ENCODE peak calls at places on chromosomes 1 and 21, in eight cellular contexts. One of them, this sample, is unnamed. For H3K27me3, the result is how much of the 10 kb centered on the place peaks cover.

GRCh38 chr1:217713223-217713622 is 82.1 kb downstream of the SPATA17 start:
- DNase-seq in ovary: no peak
- DNase-seq in neuronal stem cell: no peak
- DNase-seq in right lobe of liver: no peak
- DNase-seq in tibial artery: no peak
- DNase-seq in SJSA1: no peak
- DNase-seq in heart right ventricle: no peak
- DNase-seq in Peyer's patch: no peak
- DNase-seq in this sample: no peak

GRCh38 chr1:27301052-27301422 is 20.9 kb upstream of the TMEM222 start:
- DNase-seq in ovary: no peak
- DNase-seq in neuronal stem cell: no peak
- DNase-seq in heart right ventricle: no peak
- DNase-seq in SJSA1: no peak
- DNase-seq in tibial artery: no peak
- DNase-seq in right lobe of liver: no peak
- DNase-seq in Peyer's patch: no peak
- DNase-seq in this sample: no peak

GRCh38 chr1:209266590-209267172 is 316.8 kb upstream of the CAMK1G start:
- DNase-seq in neuronal stem cell: no peak
- DNase-seq in heart right ventricle: no peak
- DNase-seq in right lobe of liver: no peak
- DNase-seq in tibial artery: no peak
- DNase-seq in SJSA1: peak
- DNase-seq in Peyer's patch: no peak
- DNase-seq in ovary: no peak
- DNase-seq in this sample: no peak

GRCh38 chr1:14842891-14843290 is 244.4 kb downstream of the KAZN start:
- DNase-seq in SJSA1: peak
- DNase-seq in right lobe of liver: no peak
- DNase-seq in neuronal stem cell: no peak
- DNase-seq in Peyer's patch: no peak
- DNase-seq in heart right ventricle: no peak
- DNase-seq in ovary: no peak
- DNase-seq in tibial artery: no peak
- DNase-seq in this sample: no peak

GRCh38 chr1:43008425-43009108 is 49.9 kb upstream of the SLC2A1 start:
- DNase-seq in heart right ventricle: no peak
- DNase-seq in ovary: no peak
- DNase-seq in tibial artery: no peak
- DNase-seq in Peyer's patch: no peak
- DNase-seq in right lobe of liver: no peak
- DNase-seq in SJSA1: no peak
- DNase-seq in neuronal stem cell: peak
- DNase-seq in this sample: no peak

GRCh38 chr1:161085165-161085564 is 4.2 kb downstream of the NECTIN4 start:
- DNase-seq in right lobe of liver: no peak
- DNase-seq in Peyer's patch: no peak
- DNase-seq in tibial artery: no peak
- DNase-seq in SJSA1: peak
- DNase-seq in heart right ventricle: no peak
- DNase-seq in ovary: no peak
- DNase-seq in neuronal stem cell: no peak
- DNase-seq in this sample: no peak

GRCh38 chr1:247906504-247907047 is 11.2 kb downstream of the OR2W3 start:
- DNase-seq in SJSA1: peak
- DNase-seq in neuronal stem cell: no peak
- DNase-seq in heart right ventricle: no peak
- DNase-seq in right lobe of liver: no peak
- DNase-seq in Peyer's patch: no peak
- DNase-seq in ovary: no peak
- DNase-seq in tibial artery: no peak
- DNase-seq in this sample: peak

GRCh38 chr1:180787628-180788307 is 124.9 kb upstream of the KIAA1614 start:
- DNase-seq in heart right ventricle: no peak
- DNase-seq in neuronal stem cell: no peak
- DNase-seq in tibial artery: no peak
- DNase-seq in SJSA1: no peak
- DNase-seq in right lobe of liver: no peak
- DNase-seq in ovary: no peak
- DNase-seq in Peyer's patch: no peak
- DNase-seq in this sample: no peak

GRCh38 chr21:44503901-44504399 is 36.0 kb downstream of the KRTAP10-1 start:
- DNase-seq in heart right ventricle: no peak
- DNase-seq in SJSA1: no peak
- DNase-seq in Peyer's patch: no peak
- DNase-seq in tibial artery: no peak
- DNase-seq in ovary: no peak
- DNase-seq in neuronal stem cell: no peak
- DNase-seq in right lobe of liver: no peak
- DNase-seq in this sample: no peak

GRCh38 chr1:68046423-68046822 is 4.0 kb downstream of the DIRAS3 start:
- DNase-seq in right lobe of liver: no peak
- DNase-seq in ovary: no peak
- DNase-seq in heart right ventricle: no peak
- DNase-seq in neuronal stem cell: no peak
- DNase-seq in tibial artery: no peak
- DNase-seq in SJSA1: no peak
- DNase-seq in Peyer's patch: no peak
- DNase-seq in this sample: no peak

GRCh38 chr1:178566187-178566586 is 53.3 kb downstream of the TEX35 start:
- DNase-seq in SJSA1: no peak
- DNase-seq in Peyer's patch: no peak
- DNase-seq in tibial artery: no peak
- DNase-seq in right lobe of liver: no peak
- DNase-seq in heart right ventricle: no peak
- DNase-seq in neuronal stem cell: no peak
- DNase-seq in ovary: no peak
- DNase-seq in this sample: no peak

GRCh38 chr1:21893046-21893805 is 43.9 kb downstream of the HSPG2 start:
- DNase-seq in neuronal stem cell: no peak
- DNase-seq in Peyer's patch: no peak
- DNase-seq in SJSA1: no peak
- DNase-seq in heart right ventricle: no peak
- DNase-seq in right lobe of liver: peak
- DNase-seq in ovary: no peak
- DNase-seq in tibial artery: no peak
- DNase-seq in this sample: no peak

GRCh38 chr1:163050496-163050895 is 18.7 kb upstream of the RGS4 start:
- DNase-seq in Peyer's patch: no peak
- DNase-seq in SJSA1: no peak
- DNase-seq in tibial artery: no peak
- DNase-seq in ovary: no peak
- DNase-seq in heart right ventricle: no peak
- DNase-seq in neuronal stem cell: no peak
- DNase-seq in right lobe of liver: no peak
- DNase-seq in this sample: no peak

GRCh38 chr1:16111771-16112557 is 38.5 kb upstream of the FAM131C start:
- DNase-seq in tibial artery: peak
- DNase-seq in right lobe of liver: no peak
- DNase-seq in SJSA1: peak
- DNase-seq in ovary: peak
- DNase-seq in neuronal stem cell: no peak
- DNase-seq in heart right ventricle: peak
- DNase-seq in Peyer's patch: no peak
- DNase-seq in this sample: no peak

GRCh38 chr1:197915797-197916686 is 1.1 kb upstream of the LHX9 start:
- DNase-seq in right lobe of liver: peak
- DNase-seq in neuronal stem cell: peak
- DNase-seq in tibial artery: peak
- DNase-seq in Peyer's patch: no peak
- DNase-seq in heart right ventricle: peak
- DNase-seq in SJSA1: peak
- DNase-seq in ovary: peak
- DNase-seq in this sample: peak

GRCh38 chr1:119053917-119054316 is 65.8 kb upstream of the TBX15 start:
- DNase-seq in SJSA1: no peak
- DNase-seq in ovary: no peak
- DNase-seq in right lobe of liver: no peak
- DNase-seq in neuronal stem cell: no peak
- DNase-seq in Peyer's patch: no peak
- DNase-seq in tibial artery: no peak
- DNase-seq in heart right ventricle: no peak
- DNase-seq in this sample: no peak

GRCh38 chr1:49297783-49298182 is 521.1 kb upstream of the BEND5 start:
- DNase-seq in ovary: no peak
- DNase-seq in SJSA1: no peak
- DNase-seq in tibial artery: no peak
- DNase-seq in neuronal stem cell: no peak
- DNase-seq in heart right ventricle: no peak
- DNase-seq in right lobe of liver: no peak
- DNase-seq in Peyer's patch: no peak
- DNase-seq in this sample: no peak

GRCh38 chr1:183238071-183238470 is 52.0 kb downstream of the LAMC2 start:
- DNase-seq in ovary: no peak
- DNase-seq in neuronal stem cell: no peak
- DNase-seq in right lobe of liver: no peak
- DNase-seq in heart right ventricle: no peak
- DNase-seq in Peyer's patch: no peak
- DNase-seq in SJSA1: no peak
- DNase-seq in tibial artery: no peak
- DNase-seq in this sample: no peak

GRCh38 chr1:46621930-46622329 is 5.3 kb upstream of the MOB3C start:
- DNase-seq in SJSA1: no peak
- DNase-seq in right lobe of liver: no peak
- DNase-seq in heart right ventricle: no peak
- DNase-seq in Peyer's patch: no peak
- DNase-seq in tibial artery: no peak
- DNase-seq in ovary: no peak
- DNase-seq in neuronal stem cell: no peak
- DNase-seq in this sample: no peak

GRCh38 chr1:29575277-29575676 is 339.0 kb downstream of the PTPRU start:
- DNase-seq in neuronal stem cell: no peak
- DNase-seq in Peyer's patch: no peak
- DNase-seq in ovary: no peak
- DNase-seq in heart right ventricle: peak
- DNase-seq in right lobe of liver: no peak
- DNase-seq in tibial artery: no peak
- DNase-seq in SJSA1: no peak
- DNase-seq in this sample: no peak

GRCh38 chr1:33260435-33260980 is 4.2 kb downstream of the ZNF362 start:
- DNase-seq in Peyer's patch: no peak
- DNase-seq in SJSA1: no peak
- DNase-seq in neuronal stem cell: no peak
- DNase-seq in tibial artery: no peak
- DNase-seq in right lobe of liver: no peak
- DNase-seq in heart right ventricle: no peak
- DNase-seq in ovary: no peak
- DNase-seq in this sample: no peak

GRCh38 chr21:42238185-42238934 is 19.4 kb downstream of the ABCG1 start:
- DNase-seq in Peyer's patch: no peak
- DNase-seq in SJSA1: no peak
- DNase-seq in heart right ventricle: no peak
- DNase-seq in right lobe of liver: no peak
- DNase-seq in ovary: no peak
- DNase-seq in tibial artery: no peak
- DNase-seq in neuronal stem cell: no peak
- DNase-seq in this sample: peak

GRCh38 chr1:155218854-155219591 is 10.5 kb downstream of the MTX1 start:
- DNase-seq in tibial artery: peak
- DNase-seq in ovary: peak
- DNase-seq in right lobe of liver: no peak
- DNase-seq in Peyer's patch: peak
- DNase-seq in SJSA1: no peak
- DNase-seq in neuronal stem cell: no peak
- DNase-seq in heart right ventricle: peak
- DNase-seq in this sample: peak
- H3K4me3 ChIP-seq in tibial artery: peak
- H3K4me3 ChIP-seq in ovary: no peak
- H3K4me3 ChIP-seq in right lobe of liver: no peak
- H3K4me3 ChIP-seq in Peyer's patch: no peak
- H3K4me3 ChIP-seq in SJSA1: no peak
- H3K4me3 ChIP-seq in neuronal stem cell: no peak
- H3K4me3 ChIP-seq in heart right ventricle: no peak
- H3K4me3 ChIP-seq in this sample: no peak

DNA sequence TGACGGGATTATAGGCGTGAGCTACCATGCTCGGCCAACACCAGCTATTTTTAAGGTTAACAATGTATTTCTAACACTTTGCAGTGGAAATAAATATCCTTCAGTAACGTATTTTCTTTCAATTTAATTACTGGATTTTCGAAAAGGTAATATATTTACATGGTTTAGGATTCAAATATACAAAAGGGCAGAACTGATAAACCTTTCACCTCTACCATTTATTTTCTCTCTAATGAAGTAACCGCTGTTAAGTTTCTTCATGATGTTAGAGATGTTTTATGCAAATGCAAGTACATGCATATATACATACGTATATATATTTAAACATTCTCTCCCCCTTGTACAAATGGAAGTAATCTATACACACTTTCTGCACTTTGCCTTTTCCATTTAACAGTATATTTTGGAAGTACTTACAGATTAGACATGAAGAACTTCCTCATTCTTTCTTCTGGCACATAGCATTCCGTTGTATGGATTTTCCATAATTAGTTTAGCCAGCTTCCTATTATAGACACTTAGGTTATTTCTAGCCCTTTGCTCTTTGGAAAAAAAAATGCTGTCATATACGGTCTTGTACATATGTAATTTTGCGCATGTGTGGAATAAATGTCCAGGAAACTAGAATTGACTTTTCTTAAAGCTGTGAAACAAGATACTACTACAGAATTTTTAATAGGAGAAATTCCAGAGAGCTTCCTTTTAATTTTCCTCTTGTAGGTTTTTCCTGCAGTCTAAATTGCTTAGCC is 14.9 kb upstream of the HJV start:
- DNase-seq in neuronal stem cell: peak
- DNase-seq in right lobe of liver: no peak
- DNase-seq in tibial artery: no peak
- DNase-seq in SJSA1: peak
- DNase-seq in ovary: no peak
- DNase-seq in heart right ventricle: no peak
- DNase-seq in Peyer's patch: no peak
- DNase-seq in this sample: peak
- H3K27ac ChIP-seq in neuronal stem cell: no peak
- H3K27ac ChIP-seq in right lobe of liver: peak
- H3K27ac ChIP-seq in tibial artery: peak
- H3K27ac ChIP-seq in SJSA1: no peak
- H3K27ac ChIP-seq in ovary: peak
- H3K27ac ChIP-seq in heart right ventricle: peak
- H3K27ac ChIP-seq in Peyer's patch: peak
- H3K27ac ChIP-seq in this sample: no peak

GRCh38 chr1:202245391-202245790 is 51.8 kb downstream of the LGR6 start:
- DNase-seq in right lobe of liver: peak
- DNase-seq in tibial artery: no peak
- DNase-seq in heart right ventricle: no peak
- DNase-seq in ovary: no peak
- DNase-seq in Peyer's patch: peak
- DNase-seq in neuronal stem cell: no peak
- DNase-seq in SJSA1: no peak
- DNase-seq in this sample: no peak
- H3K27me3 ChIP-seq in right lobe of liver: under half
- H3K27me3 ChIP-seq in tibial artery: under half
- H3K27me3 ChIP-seq in heart right ventricle: under half
- H3K27me3 ChIP-seq in ovary: under half
- H3K27me3 ChIP-seq in Peyer's patch: under half
- H3K27me3 ChIP-seq in neuronal stem cell: under half
- H3K27me3 ChIP-seq in SJSA1: under half
- H3K27me3 ChIP-seq in this sample: under half

DNA sequence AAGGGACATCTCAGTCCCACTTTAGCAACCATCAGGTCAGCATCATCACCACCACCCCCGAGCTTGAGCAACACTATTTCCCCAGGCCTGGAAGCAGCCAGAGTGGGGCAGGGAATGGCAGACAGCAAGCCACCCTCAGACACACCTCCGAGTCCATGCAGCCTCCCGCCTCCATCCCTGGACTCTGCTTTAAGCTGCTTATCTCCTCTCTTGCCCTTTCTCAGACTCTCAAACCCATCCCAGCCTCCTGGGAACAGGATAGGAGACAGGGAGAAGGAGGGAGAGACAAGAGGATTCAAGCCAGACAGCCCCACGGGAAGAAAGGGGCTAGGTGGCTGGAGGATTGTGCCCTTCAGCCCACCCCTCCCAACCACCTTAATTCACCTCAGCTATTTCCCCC is 1.7 kb downstream of the PIAS3 start:
- DNase-seq in tibial artery: no peak
- DNase-seq in right lobe of liver: no peak
- DNase-seq in heart right ventricle: no peak
- DNase-seq in SJSA1: no peak
- DNase-seq in neuronal stem cell: no peak
- DNase-seq in Peyer's patch: no peak
- DNase-seq in ovary: no peak
- DNase-seq in this sample: no peak
- H3K4me3 ChIP-seq in tibial artery: no peak
- H3K4me3 ChIP-seq in right lobe of liver: no peak
- H3K4me3 ChIP-seq in heart right ventricle: no peak
- H3K4me3 ChIP-seq in SJSA1: no peak
- H3K4me3 ChIP-seq in neuronal stem cell: no peak
- H3K4me3 ChIP-seq in Peyer's patch: no peak
- H3K4me3 ChIP-seq in ovary: no peak
- H3K4me3 ChIP-seq in this sample: no peak